ENCODE peak calls at places on chromosomes 11 and 22, in six cellular contexts. M is T follicular helper cell, K is T-helper 1 cell, E is glutamatergic neuron, O is activated T-cell treated with anti-CD3 and anti-CD28 coated beads for 24 hours, P is DMS53. D is an unnamed sample.
A peak's percentile ranks its signal among the peaks of the same experiment; 100 is the strongest.

GRCh38 chr11:63610604-63611394 is 3.4 kb downstream of the PLAAT3 start:
- DNase-seq in M (no peak), K (no peak), E (no peak), O (no peak), P (no peak), D (no peak)

GRCh38 chr22:26542831-26543230 is 30.6 kb upstream of the TFIP11 start:
- DNase-seq in M (no peak), K (no peak), E (no peak), O (no peak), P (no peak), D (no peak)

GRCh38 chr11:68214173-68215086 is 1.3 kb upstream of the KMT5B start:
- DNase-seq in M (no peak), K (peak; percentile 14), E (peak; percentile 72), O (no peak), P (peak; percentile 71), D (peak; percentile 44)

GRCh38 chr11:63532799-63533475 is 3.7 kb upstream of the PLAAT4 start:
- DNase-seq in M (no peak), K (no peak), E (no peak), O (no peak), P (no peak), D (no peak)

GRCh38 chr22:41240377-41241132 is at the start of gene CHADL:
- DNase-seq in M (no peak), K (no peak), E (peak; percentile 46), O (no peak), P (peak; percentile 14), D (peak; percentile 24)

GRCh38 chr22:48866906-48867597 is 960.6 kb downstream of the BRD1 start:
- DNase-seq in M (no peak), K (no peak), E (no peak), O (no peak), P (no peak), D (no peak)

GRCh38 chr22:36027960-36028645 is 521 bp downstream of the RBFOX2 start:
- DNase-seq in M (peak; percentile 3), K (no peak), E (peak; percentile 75), O (no peak), P (peak; percentile 62), D (no peak)

GRCh38 chr22:19896665-19897355 is 42.1 kb upstream of the GNB1L start:
- DNase-seq in M (no peak), K (no peak), E (no peak), O (no peak), P (no peak), D (no peak)

GRCh38 chr11:115202900-115203552 is 301.2 kb downstream of the CADM1 start:
- DNase-seq in M (no peak), K (no peak), E (no peak), O (no peak), P (no peak), D (no peak)

GRCh38 chr22:41870786-41871185 is 37.9 kb downstream of the SREBF2 start:
- DNase-seq in M (no peak), K (no peak), E (no peak), O (no peak), P (no peak), D (no peak)

GRCh38 chr22:31676700-31677099 is 14.7 kb upstream of the PISD start:
- DNase-seq in M (peak; percentile 87), K (peak; percentile 89), E (peak; percentile 82), O (peak; percentile 89), P (peak; percentile 92), D (peak; percentile 61)

GRCh38 chr11:66851698-66852465 is 5.0 kb upstream of the LRFN4 start:
- DNase-seq in M (no peak), K (peak; percentile 8), E (no peak), O (no peak), P (peak; percentile 58), D (no peak)

GRCh38 chr11:64107300-64107699 is 58.6 kb downstream of the MACROD1 start:
- DNase-seq in M (no peak), K (no peak), E (no peak), O (no peak), P (no peak), D (no peak)

GRCh38 chr11:122155001-122155400 is 39.0 kb upstream of the BLID start:
- DNase-seq in M (no peak), K (no peak), E (no peak), O (no peak), P (no peak), D (no peak)

GRCh38 chr11:126791446-126791845 is 209.1 kb downstream of the KIRREL3 start:
- DNase-seq in M (no peak), K (no peak), E (no peak), O (no peak), P (no peak), D (no peak)

GRCh38 chr11:19201737-19202605 is at the start of gene CSRP3:
- DNase-seq in M (no peak), K (no peak), E (no peak), O (no peak), P (no peak), D (no peak)

GRCh38 chr22:47810505-47811500 is 1048.4 kb downstream of the TBC1D22A start:
- DNase-seq in M (no peak), K (no peak), E (no peak), O (no peak), P (no peak), D (no peak)

GRCh38 chr22:48758021-48758561 is 1069.6 kb downstream of the BRD1 start:
- DNase-seq in M (no peak), K (no peak), E (no peak), O (no peak), P (no peak), D (no peak)

GRCh38 chr11:30244255-30244654 is 13.4 kb downstream of the FSHB start:
- DNase-seq in M (no peak), K (no peak), E (no peak), O (no peak), P (no peak), D (no peak)

GRCh38 chr11:11265994-11266606 is 87.0 kb downstream of the CSNK2A3 start:
- DNase-seq in M (peak; percentile 41), K (peak; percentile 36), E (peak; percentile 66), O (peak; percentile 37), P (peak; percentile 82), D (peak; percentile 67)

GRCh38 chr11:110433393-110434333 is 3.9 kb downstream of the FDX1 start:
- DNase-seq in M (no peak), K (no peak), E (no peak), O (no peak), P (peak; percentile 60), D (no peak)

GRCh38 chr11:115964091-115964490 is 459.9 kb upstream of the CADM1 start:
- DNase-seq in M (no peak), K (no peak), E (no peak), O (no peak), P (peak; percentile 85), D (no peak)

GRCh38 chr11:80163011-80163410 is 722.2 kb upstream of the TENM4 start:
- DNase-seq in M (no peak), K (no peak), E (no peak), O (no peak), P (no peak), D (no peak)

GRCh38 chr11:77191823-77192495 is 63.9 kb downstream of the MYO7A start:
- DNase-seq in M (peak; percentile 11), K (no peak), E (peak; percentile 54), O (peak; percentile 48), P (peak; percentile 100), D (peak; percentile 82)

GRCh38 chr22:37502342-37503182 is 16.4 kb upstream of the MFNG start:
- DNase-seq in M (no peak), K (no peak), E (no peak), O (no peak), P (peak; percentile 73), D (no peak)

GRCh38 chr22:49551897-49552659 is 275.6 kb downstream of the BRD1 start:
- DNase-seq in M (no peak), K (no peak), E (no peak), O (no peak), P (no peak), D (no peak)

GRCh38 chr11:82533628-82534353 is 199.9 kb downstream of the FAM181B start:
- DNase-seq in M (no peak), K (no peak), E (no peak), O (no peak), P (peak; percentile 84), D (no peak)

GRCh38 chr11:117819096-117820040 is 5.2 kb downstream of the FXYD2 start:
- DNase-seq in M (no peak), K (no peak), E (peak; percentile 88), O (no peak), P (peak; percentile 93), D (peak; percentile 78)

GRCh38 chr11:130400793-130401483 is 27.5 kb downstream of the ADAMTS8 start:
- DNase-seq in M (no peak), K (no peak), E (no peak), O (no peak), P (no peak), D (no peak)

GRCh38 chr11:86062719-86063118 is 6.2 kb downstream of the PICALM start:
- DNase-seq in M (no peak), K (no peak), E (no peak), O (no peak), P (no peak), D (no peak)

D was measured in nephron progenitor cell.